ENCODE peak calls at places on chromosomes 6 and 20, in ten cellular contexts. C is GM12865, H is HCT116, M is GM23338, X is astrocyte of the cerebellum, J is fibroblast of mammary gland, G is lower lobe of right lung, O is esophagus squamous epithelium, W is H9, B is RWPE1. I is an unnamed sample.

GRCh38 chr6:168888786-168889345 is 364.8 kb downstream of the THBS2 start:
- DNase-seq in X (no peak), J (no peak), M (no peak), W (no peak), G (no peak), B (no peak), H (no peak), O (no peak), C (no peak), I (no peak)

GRCh38 chr6:147245693-147246092 is 41.5 kb downstream of the STXBP5 start:
- DNase-seq in X (no peak), W (no peak), H (no peak), C (no peak), M (no peak), B (no peak), O (no peak), G (no peak), J (no peak), I (no peak)

GRCh38 chr6:1786455-1787108 is 176.9 kb downstream of the FOXC1 start:
- DNase-seq in B (no peak), O (no peak), J (no peak), C (peak), W (no peak), H (no peak), M (no peak), X (no peak), G (no peak), I (peak)

GRCh38 chr6:7144810-7145209 is 37.0 kb downstream of the RREB1 start:
- DNase-seq in M (no peak), X (no peak), H (no peak), J (no peak), B (no peak), W (no peak), O (no peak), G (no peak), C (no peak), I (no peak)

GRCh38 chr20:40980106-40980827 is 48.4 kb upstream of the TOP1 start:
- DNase-seq in B (no peak), H (no peak), M (no peak), C (peak), O (no peak), J (peak), X (no peak), G (no peak), W (no peak), I (no peak)

GRCh38 chr20:24768226-24768625 is 180.8 kb upstream of the CST7 start:
- DNase-seq in O (no peak), G (no peak), C (no peak), X (no peak), B (no peak), H (no peak), J (no peak), W (peak), M (no peak), I (no peak)

GRCh38 chr6:170529839-170530520 is 23.1 kb downstream of the PSMB1 start:
- DNase-seq in O (no peak), X (peak), H (peak), W (peak), B (peak), M (peak), C (peak), G (peak), J (peak), I (peak)

GRCh38 chr6:113857565-113858066 is 471 bp downstream of the MARCKS start:
- DNase-seq in O (no peak), J (no peak), H (no peak), G (peak), M (peak), X (no peak), B (peak), W (no peak), C (peak), I (peak)

GRCh38 chr6:166738778-166739654 is 112.0 kb upstream of the RPS6KA2 start:
- DNase-seq in G (no peak), O (no peak), B (no peak), H (no peak), C (no peak), X (no peak), J (no peak), M (no peak), W (no peak), I (no peak)

GRCh38 chr20:15475483-15475882 is 1097.8 kb downstream of the KIF16B start:
- DNase-seq in M (no peak), W (no peak), H (no peak), J (no peak), O (no peak), G (peak), X (no peak), C (peak), B (peak), I (peak)

GRCh38 chr6:29011276-29011734 is 6.2 kb upstream of the ZNF311 start:
- DNase-seq in B (peak), X (peak), J (peak), O (no peak), C (peak), G (no peak), W (peak), H (no peak), M (peak), I (peak)

GRCh38 chr6:105193647-105194046 is 13.8 kb upstream of the POPDC3 start:
- DNase-seq in J (peak), C (no peak), M (no peak), W (no peak), H (no peak), G (no peak), B (no peak), O (no peak), X (peak), I (no peak)

GRCh38 chr20:12482661-12483060 is 526.1 kb upstream of the SPTLC3 start:
- DNase-seq in B (no peak), G (no peak), M (no peak), O (no peak), H (no peak), C (no peak), X (no peak), J (peak), W (no peak), I (no peak)

GRCh38 chr6:127900935-127901334 is at the start of gene THEMIS:
- DNase-seq in M (no peak), W (no peak), O (no peak), B (no peak), C (no peak), H (no peak), G (no peak), J (no peak), X (no peak), I (peak)

GRCh38 chr6:169287675-169288074 is 34.0 kb upstream of the THBS2 start:
- DNase-seq in O (no peak), H (no peak), B (no peak), W (no peak), G (no peak), C (no peak), X (no peak), J (peak), M (no peak), I (no peak)

GRCh38 chr6:15427360-15428070 is 181.6 kb downstream of the JARID2 start:
- DNase-seq in C (peak), G (no peak), X (no peak), J (peak), H (no peak), W (no peak), B (peak), O (no peak), M (peak), I (no peak)

GRCh38 chr20:10065154-10065833 is 30.5 kb downstream of the ANKEF1 start:
- DNase-seq in H (no peak), O (no peak), B (no peak), W (no peak), J (peak), X (no peak), M (no peak), G (no peak), C (no peak), I (no peak)

GRCh38 chr6:92647630-92648029 is 771.7 kb downstream of the EPHA7 start:
- DNase-seq in B (peak), H (no peak), M (no peak), X (no peak), G (no peak), O (no peak), C (no peak), J (no peak), W (no peak), I (no peak)

GRCh38 chr6:116267879-116268588 is 11.7 kb downstream of the TSPYL1 start:
- DNase-seq in H (no peak), X (no peak), C (no peak), B (no peak), O (no peak), M (no peak), J (peak), G (no peak), W (no peak), I (no peak)

GRCh38 chr6:141675957-141676356 is 456.8 kb upstream of the GJE1 start:
- DNase-seq in O (no peak), W (no peak), M (no peak), X (no peak), G (no peak), B (no peak), J (peak), C (no peak), H (peak), I (no peak)

GRCh38 chr6:100453701-100454521 is 10.8 kb downstream of the SIM1 start:
- DNase-seq in C (no peak), H (no peak), W (peak), G (no peak), B (no peak), M (peak), J (no peak), O (no peak), X (no peak), I (no peak)

GRCh38 chr6:134714113-134714512 is 235.8 kb downstream of the ALDH8A1 start:
- DNase-seq in W (no peak), X (no peak), B (no peak), O (no peak), C (no peak), H (no peak), M (no peak), G (no peak), J (no peak), I (no peak)

GRCh38 chr6:158322724-158323560 is 10.7 kb downstream of the TULP4 start:
- DNase-seq in G (no peak), H (no peak), O (no peak), B (peak), X (peak), M (no peak), W (no peak), C (peak), J (peak), I (no peak)

GRCh38 chr6:111265842-111266241 is 178.5 kb downstream of the SLC16A10 start:
- DNase-seq in B (no peak), O (no peak), G (no peak), H (no peak), M (no peak), W (no peak), J (no peak), X (no peak), C (no peak), I (no peak)

GRCh38 chr6:5499644-5500306 is 238.5 kb downstream of the FARS2 start:
- DNase-seq in H (no peak), C (no peak), M (no peak), J (peak), O (no peak), W (no peak), G (no peak), B (peak), X (no peak), I (no peak)

GRCh38 chr6:151451950-151452749 is at the start of gene RMND1:
- DNase-seq in G (peak), J (peak), W (peak), M (peak), C (peak), B (peak), X (peak), H (peak), O (peak), I (peak)

GRCh38 chr6:151447237-151447636 is 4.7 kb downstream of the RMND1 start:
- DNase-seq in W (no peak), G (no peak), H (no peak), M (no peak), C (no peak), B (no peak), J (no peak), X (no peak), O (no peak), I (no peak)

GRCh38 chr6:151445482-151445881 is 6.4 kb downstream of the RMND1 start:
- DNase-seq in W (no peak), J (peak), X (peak), O (no peak), B (no peak), G (no peak), C (no peak), M (no peak), H (no peak), I (no peak)

GRCh38 chr6:151451417-151451949 is 443 bp downstream of the RMND1 start:
- DNase-seq in J (no peak), W (no peak), M (no peak), B (no peak), O (no peak), C (no peak), X (no peak), G (no peak), H (no peak), I (no peak)

DNA sequence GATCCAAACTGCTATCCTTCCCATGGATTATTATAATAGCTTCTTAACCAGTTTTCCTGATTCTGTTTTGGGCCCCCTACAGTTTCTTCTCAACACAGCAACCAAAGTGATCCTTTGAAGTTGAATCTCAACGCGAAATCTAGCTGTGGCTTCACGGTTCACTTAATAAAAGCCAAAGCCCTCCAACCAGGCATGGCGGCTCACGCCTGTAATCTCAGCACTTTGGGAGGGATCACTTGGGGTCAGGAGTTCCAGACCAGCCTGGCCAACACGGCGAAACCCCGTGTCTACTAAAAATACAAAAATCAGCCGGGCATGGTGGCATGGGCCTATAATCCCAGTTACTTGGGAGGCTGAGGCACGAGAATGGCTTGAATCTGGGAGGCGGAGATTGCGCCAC is 3.3 kb downstream of the RMND1 start:
- DNase-seq in X (no peak), C (no peak), O (no peak), H (no peak), G (no peak), M (peak), J (no peak), B (no peak), W (no peak), I (no peak)
- TF ChIP-seq CTCF in X (peak), C (no peak), O (no peak), H (no peak), G (no peak), M (peak), J (peak), B (no peak), W (peak), I (no peak)

DNA sequence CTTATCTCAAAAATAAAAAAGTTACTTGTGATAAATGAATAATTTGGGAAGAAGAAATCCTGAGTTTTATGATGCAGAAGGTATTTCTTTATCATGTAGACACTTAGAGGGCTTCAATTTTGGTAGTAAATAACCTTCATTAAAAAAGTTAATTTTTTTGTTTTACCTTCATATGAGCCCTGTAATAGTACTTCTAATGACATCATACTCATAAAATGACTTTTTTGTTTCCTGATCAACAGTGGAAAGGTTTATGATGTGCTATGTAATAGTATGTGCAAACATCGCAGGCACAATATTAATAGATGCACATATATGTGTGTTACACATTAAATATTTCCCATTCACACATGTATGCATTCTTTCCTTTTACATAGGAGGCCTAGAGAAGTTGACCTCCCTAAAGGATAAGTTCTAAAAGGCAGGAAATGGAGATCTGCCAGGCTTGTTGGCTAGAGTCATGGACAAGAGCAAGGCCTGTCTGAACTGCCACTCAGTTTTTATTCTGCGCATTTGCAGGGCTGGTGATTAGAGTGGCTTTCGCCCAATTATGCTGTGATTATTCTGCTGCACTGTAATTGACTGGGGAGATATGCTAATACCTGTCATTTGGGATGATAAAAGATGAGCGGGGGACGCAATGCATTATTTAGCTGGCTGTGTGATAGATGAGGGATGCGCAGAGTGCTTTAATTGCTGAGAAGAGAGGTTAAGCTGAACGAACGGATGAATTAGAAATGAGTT is 272.6 kb downstream of the TMEM242 start:
- DNase-seq in H (no peak), C (no peak), X (no peak), G (no peak), J (peak), M (no peak), W (no peak), O (no peak), B (no peak), I (no peak)
- TF ChIP-seq CTCF in H (no peak), C (no peak), X (no peak), G (no peak), J (no peak), M (no peak), W (no peak), O (no peak), B (no peak), I (no peak)

GRCh38 chr20:48295445-48295903 is 510.2 kb upstream of the SULF2 start:
- DNase-seq in G (no peak), M (peak), H (peak), X (peak), O (no peak), B (peak), J (peak), C (no peak), W (peak), I (no peak)
- TF ChIP-seq CTCF in G (no peak), M (peak), H (peak), X (peak), O (no peak), B (peak), J (peak), C (no peak), W (peak), I (no peak)

GRCh38 chr6:163100259-163100658 is 314.3 kb upstream of the QKI start:
- DNase-seq in B (no peak), M (no peak), X (no peak), W (no peak), G (no peak), C (no peak), O (no peak), H (no peak), J (no peak), I (no peak)
- TF ChIP-seq CTCF in B (no peak), M (no peak), X (no peak), W (no peak), G (no peak), C (no peak), O (no peak), H (no peak), J (no peak), I (no peak)

GRCh38 chr20:37179671-37180524 is 550 bp upstream of the MROH8 start:
- DNase-seq in J (peak), O (no peak), H (no peak), M (no peak), G (no peak), C (peak), W (no peak), X (peak), B (peak), I (peak)

DNA sequence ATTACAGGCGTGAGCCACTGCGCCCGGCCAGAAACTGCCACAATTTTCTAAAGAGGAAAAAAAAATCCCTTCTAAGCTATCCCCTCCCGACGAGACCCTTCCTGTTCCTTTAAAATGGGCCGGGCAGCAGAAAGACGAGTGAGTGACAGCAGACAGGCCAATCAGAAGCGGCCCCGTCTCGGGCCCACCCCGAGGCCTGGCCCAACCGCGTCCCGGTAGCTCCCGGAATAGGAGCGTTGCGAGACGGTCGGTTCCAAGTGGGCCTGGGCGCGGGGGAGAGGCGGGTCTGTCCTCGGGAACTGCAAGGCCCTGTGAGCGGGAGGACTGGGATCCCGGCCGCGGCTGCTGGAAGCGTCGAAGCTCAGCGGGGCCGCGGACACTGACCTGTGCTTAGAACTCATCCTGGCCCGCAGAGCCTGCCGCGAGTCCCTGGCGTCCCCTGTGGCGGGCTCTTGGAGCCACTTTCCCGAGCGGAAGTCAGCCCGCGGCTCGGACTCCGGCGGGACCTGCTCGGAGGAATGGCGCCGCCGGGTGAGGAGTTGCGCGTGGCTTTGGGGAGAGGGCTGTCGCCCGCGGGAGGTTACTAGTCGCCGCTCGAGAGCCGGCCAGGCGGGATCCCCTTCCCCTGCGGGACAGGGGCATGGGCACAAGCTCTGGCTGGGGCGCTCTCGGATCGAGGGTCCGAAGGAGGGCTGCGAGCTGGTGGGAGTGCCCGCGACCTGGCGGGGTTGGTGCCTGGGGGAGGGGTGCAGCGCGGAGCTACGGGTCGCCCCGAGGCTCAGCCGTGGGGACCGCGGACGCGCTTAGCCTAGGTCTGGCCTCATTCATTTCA is at the start of the genes MROH8 and RPN2:
- DNase-seq in G (peak), O (peak), C (peak), H (peak), M (peak), J (peak), X (peak), B (peak), W (peak), I (peak)
- TF ChIP-seq CTCF in G (no peak), O (no peak), C (no peak), H (no peak), M (no peak), J (no peak), X (no peak), B (no peak), W (no peak), I (no peak)

I was measured in activated CD8-positive, alpha-beta T cell treated with anti-CD3 and anti-CD28 coated beads for 36 hours.